ENCODE peak calls at places on chromosome 12, in five cellular contexts. B, J, F, D and C are unnamed samples.

GRCh38 chr12:124545508-124546418 is 21.6 kb downstream of the NCOR2 start:
- DNase-seq in B (peak), J (no peak), F (no peak), D (no peak), C (no peak)

GRCh38 chr12:109999983-110000505 is 814 bp downstream of the ANKRD13A start:
- DNase-seq in B (no peak), J (no peak), F (peak), D (peak), C (no peak)

GRCh38 chr12:91113621-91114020 is 2.3 kb upstream of the LUM start:
- DNase-seq in B (no peak), J (no peak), F (no peak), D (no peak), C (no peak)

GRCh38 chr12:32679910-32680217 is 763 bp downstream of the DNM1L start:
- DNase-seq in B (no peak), J (no peak), F (no peak), D (no peak), C (no peak)

GRCh38 chr12:50926415-50926814 is 25.9 kb upstream of the HIGD1C start:
- DNase-seq in B (no peak), J (no peak), F (no peak), D (no peak), C (no peak)

GRCh38 chr12:132160671-132161045 is 16.4 kb downstream of the NOC4L start:
- DNase-seq in B (no peak), J (no peak), F (no peak), D (no peak), C (no peak)

GRCh38 chr12:88391556-88391955 is 188.7 kb downstream of the KITLG start:
- DNase-seq in B (peak), J (no peak), F (no peak), D (peak), C (peak)

GRCh38 chr12:38666425-38666824 is 239.0 kb downstream of the CPNE8 start:
- DNase-seq in B (no peak), J (no peak), F (no peak), D (no peak), C (no peak)

GRCh38 chr12:109716092-109716479 is 2.5 kb downstream of the FAM222A start:
- DNase-seq in B (no peak), J (no peak), F (no peak), D (no peak), C (no peak)

GRCh38 chr12:65911321-65911720 is 87.0 kb downstream of the HMGA2 start:
- DNase-seq in B (peak), J (no peak), F (no peak), D (peak), C (no peak)

GRCh38 chr12:54017845-54018607 is 9.2 kb downstream of the HOXC8 start:
- DNase-seq in B (no peak), J (peak), F (peak), D (peak), C (peak)

GRCh38 chr12:2689879-2690278 is 104.9 kb upstream of the FKBP4 start:
- DNase-seq in B (no peak), J (no peak), F (no peak), D (no peak), C (no peak)

GRCh38 chr12:89225808-89226368 is 126.4 kb downstream of the DUSP6 start:
- DNase-seq in B (peak), J (no peak), F (peak), D (peak), C (no peak)

GRCh38 chr12:125110641-125111360 is 45.6 kb downstream of the AACS start:
- DNase-seq in B (no peak), J (no peak), F (no peak), D (peak), C (no peak)

GRCh38 chr12:111937429-111937828 is 75.5 kb downstream of the TMEM116 start:
- DNase-seq in B (peak), J (no peak), F (no peak), D (peak), C (no peak)

GRCh38 chr12:81400024-81400423 is 322.1 kb downstream of the ACSS3 start:
- DNase-seq in B (no peak), J (no peak), F (no peak), D (no peak), C (no peak)

GRCh38 chr12:116087962-116088361 is 189.5 kb downstream of the MED13L start:
- DNase-seq in B (no peak), J (no peak), F (no peak), D (no peak), C (no peak)

GRCh38 chr12:123111498-123112165 is 39.3 kb downstream of the PITPNM2 start:
- DNase-seq in B (peak), J (no peak), F (no peak), D (no peak), C (no peak)

GRCh38 chr12:93833946-93834345 is 156.8 kb downstream of the CRADD start:
- DNase-seq in B (no peak), J (no peak), F (no peak), D (no peak), C (no peak)

GRCh38 chr12:19970116-19970515 is 398.2 kb upstream of the PDE3A start:
- DNase-seq in B (peak), J (no peak), F (no peak), D (peak), C (no peak)

GRCh38 chr12:56461235-56462159 is 6.9 kb upstream of the SPRYD4 start:
- DNase-seq in B (peak), J (no peak), F (no peak), D (no peak), C (peak)

GRCh38 chr12:100368066-100368465 is 11.2 kb downstream of the SLC17A8 start:
- DNase-seq in B (no peak), J (no peak), F (no peak), D (no peak), C (no peak)
- TF ChIP-seq CTCF in B (no peak), J (no peak), F (no peak), D (no peak), C (no peak)

DNA sequence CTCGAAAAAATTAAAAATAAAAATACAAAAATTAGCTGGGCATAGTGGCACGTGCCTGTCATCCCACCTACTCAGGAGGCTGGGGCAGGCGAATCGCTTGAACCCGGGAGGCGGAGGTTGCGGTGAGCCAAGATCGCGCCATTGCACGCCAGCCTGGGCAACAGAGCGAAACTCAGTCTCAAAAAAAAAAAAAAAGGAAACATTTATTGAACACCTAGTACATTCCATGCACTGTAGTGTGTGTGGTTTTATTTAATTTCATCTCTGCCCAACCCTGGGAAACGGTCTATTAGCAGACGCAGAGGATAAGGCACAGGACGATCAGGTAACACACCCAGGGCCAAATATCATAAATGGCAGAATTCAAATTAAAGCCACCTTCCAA is 35.8 kb upstream of the SINHCAF start:
- DNase-seq in B (no peak), J (no peak), F (no peak), D (no peak), C (no peak)
- H3K27ac ChIP-seq in B (no peak), J (no peak), F (no peak), D (no peak), C (no peak)

DNA sequence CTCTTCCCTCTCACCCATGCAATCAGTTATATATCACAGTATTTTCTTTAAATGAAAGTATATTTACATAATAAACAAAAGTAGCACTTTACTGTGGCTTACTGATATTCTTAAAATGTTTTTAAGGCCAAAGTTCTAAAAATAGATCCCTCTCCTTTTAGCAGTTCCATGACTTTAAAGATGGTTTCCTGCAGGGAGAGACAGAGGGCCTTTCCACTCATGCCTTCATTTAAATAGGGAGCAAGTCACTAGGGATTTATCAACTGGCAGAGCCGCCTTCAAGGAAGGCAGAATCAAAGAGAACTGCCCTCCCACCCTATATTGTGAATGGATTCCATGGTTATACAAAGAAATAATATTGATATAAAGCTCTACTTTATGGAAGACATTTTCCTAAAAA is 55.5 kb downstream of the DUSP16 start:
- DNase-seq in B (no peak), J (no peak), F (no peak), D (no peak), C (no peak)
- TF ChIP-seq CTCF in B (no peak), J (no peak), F (no peak), D (no peak), C (no peak)

DNA sequence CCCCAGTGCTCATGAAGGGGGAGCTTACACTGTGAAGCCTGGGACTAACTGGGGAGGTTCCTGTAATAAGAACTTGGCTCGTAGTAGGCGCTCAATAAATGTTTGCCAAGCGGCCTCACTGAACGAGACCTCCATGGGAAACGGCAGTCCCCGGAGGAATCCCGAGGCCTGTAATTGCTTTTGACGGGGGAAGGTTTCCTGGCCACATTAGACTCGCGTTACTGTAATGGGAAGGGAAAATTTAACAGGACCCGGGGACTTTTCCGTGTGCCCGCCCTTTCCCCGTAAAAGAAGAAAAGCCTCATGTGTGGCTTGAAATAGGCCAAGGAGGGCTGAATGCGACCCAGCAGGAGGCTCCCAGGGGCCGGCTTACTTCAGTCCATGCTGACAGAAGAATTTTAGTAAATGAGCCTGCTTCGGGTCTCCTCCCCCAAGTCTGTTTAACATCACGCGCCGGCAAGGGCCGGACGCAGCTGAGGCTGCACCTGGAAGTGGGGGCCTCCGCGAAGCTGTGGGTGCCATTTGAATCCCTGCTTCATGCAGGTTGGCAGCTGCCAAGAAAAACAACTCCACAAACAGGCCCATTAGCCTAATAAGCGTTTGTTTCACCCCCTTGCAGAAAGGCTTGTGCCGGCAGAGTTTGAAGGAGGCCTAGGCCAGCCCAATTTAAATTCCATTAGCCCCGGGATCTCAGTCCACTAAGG is 39.8 kb upstream of the PWP1 start:
- DNase-seq in B (no peak), J (no peak), F (no peak), D (peak), C (no peak)
- H3K27ac ChIP-seq in B (no peak), J (no peak), F (no peak), D (peak), C (no peak)

GRCh38 chr12:48542300-48542928 is 17.0 kb downstream of the OR8S1 start:
- DNase-seq in B (peak), J (no peak), F (peak), D (peak), C (peak)
- TF ChIP-seq CTCF in B (no peak), J (peak), F (peak), D (peak), C (peak)

GRCh38 chr12:47741340-47741703 is 16.0 kb upstream of the ENDOU start:
- DNase-seq in B (no peak), J (peak), F (peak), D (peak), C (no peak)
- H3K27ac ChIP-seq in B (no peak), J (no peak), F (no peak), D (peak), C (peak)

GRCh38 chr12:99390707-99391106 is 256.8 kb upstream of the GARIN6 start:
- DNase-seq in B (peak), J (no peak), F (no peak), D (peak), C (peak)
- TF ChIP-seq CTCF in B (peak), J (no peak), F (no peak), D (no peak), C (peak)

GRCh38 chr12:121345151-121345810 is 6.9 kb downstream of the ANAPC5 start:
- DNase-seq in B (no peak), J (no peak), F (no peak), D (no peak), C (no peak)
- H3K27ac ChIP-seq in B (no peak), J (no peak), F (no peak), D (no peak), C (no peak)

DNA sequence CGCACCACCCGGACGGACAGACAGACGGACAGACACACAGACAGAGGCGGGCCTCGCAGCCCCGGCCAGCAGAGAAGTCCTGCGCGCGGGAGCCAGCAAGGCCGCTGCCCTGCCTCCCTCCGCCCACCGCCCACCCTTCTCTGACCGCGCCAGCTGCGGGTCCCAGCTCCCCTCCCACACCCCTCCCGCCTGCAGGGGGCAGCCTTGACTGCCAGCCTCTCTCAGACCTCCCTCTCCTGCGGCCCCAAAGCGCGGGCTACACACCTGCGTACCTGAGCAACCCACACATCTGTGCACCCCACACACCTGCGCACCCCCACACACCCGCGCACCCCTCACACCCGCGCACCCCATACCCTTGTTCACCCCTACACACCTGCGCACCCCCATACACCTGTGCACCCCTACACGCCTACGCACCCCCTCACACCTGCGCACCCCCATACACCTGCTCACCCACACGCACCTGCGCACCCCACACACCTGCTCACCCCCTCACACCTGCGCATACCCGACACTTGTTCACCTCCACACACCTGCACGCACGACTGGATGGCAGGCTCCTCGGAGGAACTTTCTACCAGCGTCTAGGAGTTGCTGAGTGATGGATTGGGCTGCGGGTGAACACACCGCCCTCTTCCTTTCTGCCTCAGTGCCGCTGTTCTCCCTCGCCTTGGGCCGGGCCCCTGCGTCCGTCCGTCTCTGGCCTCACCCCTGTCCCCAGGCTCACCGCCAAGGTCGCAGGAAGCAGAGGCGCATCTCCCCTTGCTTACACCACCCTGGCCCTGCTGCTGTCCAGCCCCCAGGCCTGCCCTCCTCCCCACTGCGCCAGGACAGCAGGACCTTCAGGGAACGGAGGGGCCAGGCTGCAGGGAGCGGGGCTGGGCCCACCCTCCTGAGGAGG is 20.8 kb upstream of the TMEM106C start:
- DNase-seq in B (no peak), J (no peak), F (peak), D (peak), C (no peak)
- TF ChIP-seq CTCF in B (peak), J (peak), F (no peak), D (peak), C (peak)

GRCh38 chr12:79563021-79563739 is 127.6 kb downstream of the PAWR start:
- DNase-seq in B (no peak), J (no peak), F (no peak), D (no peak), C (no peak)

GRCh38 chr12:79561401-79562132 is 129.2 kb downstream of the PAWR start:
- DNase-seq in B (no peak), J (no peak), F (no peak), D (no peak), C (no peak)

GRCh38 chr12:79569679-79570078 is 121.1 kb downstream of the PAWR start:
- DNase-seq in B (no peak), J (no peak), F (no peak), D (no peak), C (no peak)

GRCh38 chr12:79567164-79567563 is 123.6 kb downstream of the PAWR start:
- DNase-seq in B (no peak), J (no peak), F (no peak), D (no peak), C (no peak)

DNA sequence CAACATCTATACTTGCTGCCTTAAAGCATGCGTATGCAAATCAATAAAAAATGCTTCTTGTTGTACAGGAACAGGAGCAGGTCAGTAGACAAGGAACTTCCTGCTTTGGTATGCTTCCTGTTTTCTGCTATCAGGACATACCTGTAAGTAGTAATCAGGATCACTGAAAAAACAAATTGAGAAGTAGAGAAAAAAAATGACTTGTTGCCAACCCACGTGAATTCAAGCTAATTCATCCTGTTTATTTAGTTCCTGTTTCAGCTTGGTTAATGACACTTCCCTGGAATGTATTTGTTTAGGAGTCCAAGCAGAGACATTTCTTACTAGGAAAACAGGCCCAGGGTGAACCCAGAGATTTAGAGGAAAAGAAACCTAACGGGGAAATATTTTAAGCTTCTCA is 124.3 kb downstream of the PAWR start:
- DNase-seq in B (no peak), J (no peak), F (no peak), D (peak), C (no peak)
- H3K27ac ChIP-seq in B (no peak), J (no peak), F (no peak), D (no peak), C (no peak)